ENCODE peak calls at places on chromosomes 13 and 19, in seven cellular contexts. G is left ventricle myocardium inferior, W is astrocyte of the spinal cord, R is fibroblast of mammary gland, K is esophagus squamous epithelium, D is A549, N is psoas muscle. C is an unnamed sample.

GRCh38 chr13:63773476-63773875 is 2357.8 kb upstream of the PCDH20 start:
- DNase-seq in G (no peak), W (no peak), R (no peak), K (no peak), D (no peak), N (no peak), C (no peak)

GRCh38 chr13:97719759-97720158 is 233.7 kb upstream of the IPO5 start:
- DNase-seq in G (no peak), W (no peak), R (peak; percentile 32), K (no peak), D (peak; percentile 11), N (no peak), C (no peak)

GRCh38 chr13:78100481-78100880 is 181.8 kb upstream of the EDNRB start:
- DNase-seq in G (no peak), W (no peak), R (peak; percentile 64), K (no peak), D (no peak), N (no peak), C (no peak)

GRCh38 chr19:18470153-18470552 is 32.2 kb upstream of the ISYNA1 start:
- DNase-seq in G (no peak), W (no peak), R (no peak), K (no peak), D (peak; percentile 37), N (no peak), C (no peak)

GRCh38 chr19:33468361-33469170 is 53.0 kb downstream of the PEPD start:
- DNase-seq in G (no peak), W (peak; percentile 84), R (no peak), K (no peak), D (no peak), N (no peak), C (no peak)

GRCh38 chr13:105825071-105825470 is 710.4 kb downstream of the EFNB2 start:
- DNase-seq in G (no peak), W (no peak), R (no peak), K (no peak), D (no peak), N (no peak), C (no peak)

GRCh38 chr19:13155472-13156284 is 5.5 kb downstream of the IER2 start:
- DNase-seq in G (peak; percentile 86), W (peak; percentile 82), R (peak; percentile 80), K (peak; percentile 35), D (peak; percentile 81), N (peak; percentile 85), C (peak; percentile 90)

GRCh38 chr13:40230833-40231266 is 435.6 kb downstream of the FOXO1 start:
- DNase-seq in G (no peak), W (peak; percentile 32), R (peak; percentile 78), K (no peak), D (no peak), N (no peak), C (peak; percentile 74)

GRCh38 chr13:65856464-65856863 is 1373.7 kb downstream of the PCDH9 start:
- DNase-seq in G (no peak), W (peak; percentile 68), R (peak; percentile 82), K (no peak), D (no peak), N (no peak), C (peak; percentile 36)

GRCh38 chr19:10871711-10872550 is 578 bp downstream of the CARM1 start:
- DNase-seq in G (peak; percentile 52), W (no peak), R (no peak), K (no peak), D (no peak), N (peak; percentile 58), C (no peak)

GRCh38 chr13:32408999-32409313 is 19.0 kb downstream of the N4BP2L1 start:
- DNase-seq in G (no peak), W (no peak), R (no peak), K (no peak), D (no peak), N (no peak), C (no peak)

GRCh38 chr19:13839193-13839937 is 37.6 kb upstream of the NANOS3 start:
- DNase-seq in G (peak; percentile 95), W (peak; percentile 83), R (peak; percentile 78), K (no peak), D (peak; percentile 57), N (peak; percentile 93), C (peak; percentile 86)

GRCh38 chr19:34308381-34309367 is 54.3 kb downstream of the GARRE1 start:
- DNase-seq in G (no peak), W (no peak), R (peak; percentile 23), K (no peak), D (no peak), N (no peak), C (peak; percentile 89)

GRCh38 chr13:41075034-41075433 is 13.7 kb downstream of the WBP4 start:
- DNase-seq in G (no peak), W (peak; percentile 37), R (peak; percentile 56), K (no peak), D (peak; percentile 24), N (no peak), C (peak; percentile 67)

GRCh38 chr19:35006342-35006998 is 6.3 kb downstream of the GRAMD1A start:
- DNase-seq in G (no peak), W (peak; percentile 59), R (peak; percentile 42), K (no peak), D (peak; percentile 100), N (no peak), C (peak; percentile 89)

GRCh38 chr13:51396352-51396751 is 56.5 kb downstream of the INTS6 start:
- DNase-seq in G (no peak), W (peak; percentile 10), R (peak; percentile 38), K (no peak), D (no peak), N (no peak), C (peak; percentile 16)

GRCh38 chr13:71751074-71751473 is 115.9 kb downstream of the DACH1 start:
- DNase-seq in G (no peak), W (no peak), R (no peak), K (no peak), D (no peak), N (no peak), C (no peak)

GRCh38 chr13:113495494-113496251 is 5.2 kb upstream of the DCUN1D2 start:
- DNase-seq in G (no peak), W (peak; percentile 19), R (peak; percentile 26), K (no peak), D (no peak), N (no peak), C (no peak)

GRCh38 chr13:111402441-111402840 is 82.0 kb downstream of the TEX29 start:
- DNase-seq in G (no peak), W (no peak), R (no peak), K (no peak), D (no peak), N (no peak), C (no peak)

DNA sequence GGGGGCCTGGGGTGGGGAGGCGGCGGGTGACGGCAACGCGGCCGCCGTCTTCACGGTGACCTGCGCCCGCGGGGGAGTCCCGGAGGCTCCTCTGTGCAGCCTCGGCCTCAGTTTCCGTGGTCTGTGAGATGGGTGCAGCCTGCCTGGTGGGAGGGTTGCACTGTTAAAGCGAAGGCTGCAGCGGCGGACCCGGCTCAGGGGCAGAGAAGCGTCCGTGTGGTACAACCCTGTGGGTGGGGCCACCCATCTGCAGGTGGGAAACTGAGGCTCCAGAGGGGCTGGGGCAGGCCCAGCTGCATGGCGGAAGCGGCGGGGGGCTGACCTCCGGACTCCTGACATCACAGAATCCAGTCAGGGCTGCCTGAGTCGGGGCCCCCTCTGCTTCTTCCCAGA is 473 bp downstream of the FGF22 start:
- DNase-seq in G (no peak), W (no peak), R (no peak), K (no peak), D (no peak), N (no peak), C (no peak)
- H3K4me3 ChIP-seq in G (peak overlapping the region; percentile 64), W (no peak overlapping the region), R (no peak overlapping the region), K (peak overlapping the region; percentile 49), D (peak overlapping the region; percentile 41), N (peak overlapping the region; percentile 63), C (peak overlapping the region; percentile 28)

DNA sequence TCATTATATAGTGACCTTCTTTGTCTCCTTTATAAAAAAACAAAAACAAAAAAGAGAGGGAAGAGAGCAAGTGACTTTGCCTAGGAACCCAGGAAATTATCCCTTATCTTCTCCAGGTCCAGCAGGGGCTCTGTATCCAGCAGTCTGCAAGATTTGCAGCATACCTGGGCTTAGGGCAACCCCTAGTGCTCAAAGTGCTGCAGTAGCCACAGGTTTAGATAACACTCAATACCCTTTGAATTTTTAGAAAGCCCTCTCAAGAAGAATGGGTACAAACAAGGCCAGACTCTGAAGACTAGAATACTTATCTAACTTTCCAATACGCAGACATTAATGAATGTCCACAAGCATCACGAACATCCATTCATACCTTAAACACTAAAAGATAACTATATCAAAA is 43.2 kb downstream of the CCNA1 start:
- DNase-seq in G (no peak), W (no peak), R (peak; percentile 28), K (no peak), D (peak; percentile 7), N (no peak), C (peak; percentile 44)
- TF ChIP-seq CTCF in G (no peak), W (peak; percentile 5), R (peak; percentile 24), K (no peak), D (no peak), N (no peak), C (peak; percentile 38)

GRCh38 chr13:30410705-30411125 is 11.6 kb upstream of the UBE2L5 start:
- DNase-seq in G (no peak), W (no peak), R (no peak), K (no peak), D (no peak), N (no peak), C (no peak)

GRCh38 chr13:30409911-30410704 is 12.2 kb upstream of the UBE2L5 start:
- DNase-seq in G (no peak), W (peak; percentile 76), R (peak; percentile 93), K (no peak), D (peak; percentile 16), N (peak; percentile 36), C (peak; percentile 75)

GRCh38 chr13:30406779-30407416 is 15.4 kb upstream of the UBE2L5 start:
- DNase-seq in G (no peak), W (no peak), R (no peak), K (no peak), D (no peak), N (no peak), C (no peak)

GRCh38 chr13:30412351-30412750 is 9.9 kb upstream of the UBE2L5 start:
- DNase-seq in G (no peak), W (no peak), R (no peak), K (no peak), D (no peak), N (no peak), C (no peak)

DNA sequence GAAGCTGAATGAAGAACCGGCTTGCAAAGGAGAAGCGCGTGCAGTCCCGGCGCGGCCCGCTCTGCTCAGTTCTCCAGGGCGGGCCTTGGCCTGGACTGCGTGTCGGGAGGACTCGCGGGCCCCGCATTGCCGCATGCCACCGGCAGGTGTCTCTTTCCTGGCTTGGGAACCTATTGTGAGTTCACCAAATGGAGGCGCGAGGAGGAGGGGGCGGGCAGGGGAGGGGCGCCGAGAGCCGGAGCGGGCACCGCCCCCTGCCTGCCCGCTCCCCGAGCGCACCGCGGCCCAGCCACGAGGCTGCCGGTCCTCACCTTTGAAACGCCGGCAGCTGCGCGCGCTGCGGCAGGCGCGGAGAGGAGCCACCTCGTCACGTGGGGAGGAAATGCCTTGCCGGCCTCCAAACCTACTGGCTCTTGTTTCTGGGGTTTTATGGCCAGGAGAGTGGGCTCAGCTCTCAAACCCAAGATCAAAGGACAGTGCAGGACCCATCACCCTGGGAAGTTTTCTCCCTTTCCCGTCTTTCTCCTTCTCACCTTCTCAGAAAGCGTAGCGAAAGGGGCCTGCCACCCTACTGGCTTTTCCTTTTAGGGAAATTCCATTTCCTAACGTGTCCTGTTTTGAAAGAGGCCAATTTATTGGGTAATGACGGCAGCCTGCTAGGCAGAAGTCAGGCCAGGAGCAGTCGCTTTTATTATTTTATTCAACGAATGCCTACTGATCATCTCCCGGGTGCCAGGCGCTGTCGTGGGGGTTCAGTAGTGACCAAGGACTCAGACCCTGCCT is 13.8 kb upstream of the UBE2L5 start:
- DNase-seq in G (peak; percentile 95), W (peak; percentile 91), R (peak; percentile 89), K (peak; percentile 82), D (peak; percentile 91), N (peak; percentile 97), C (peak; percentile 91)
- H3K4me3 ChIP-seq in G (peak overlapping the region; percentile 60), W (no peak overlapping the region), R (peak overlapping the region; percentile 28), K (peak overlapping the region; percentile 43), D (peak overlapping the region; percentile 33), N (peak overlapping the region; percentile 65), C (peak overlapping the region; percentile 18)

GRCh38 chr19:12052571-12053169 is at the start of gene ZNF878:
- DNase-seq in G (peak; percentile 91), W (peak; percentile 83), R (peak; percentile 68), K (no peak), D (no peak), N (peak; percentile 85), C (peak; percentile 84)
- TF ChIP-seq CTCF in G (peak; percentile 32), W (peak; percentile 14), R (no peak), K (no peak), D (no peak), N (no peak), C (no peak)